ENCODE peak calls at places on chromosomes 13 and 19, in four cellular contexts. E, A, W and Y are unnamed samples.

GRCh38 chr13:97125051-97125809 is 96.9 kb upstream of the MBNL2 start:
- DNase-seq in E (peak), A (peak), W (no peak), Y (peak)

GRCh38 chr13:37995052-37995451 is 125.5 kb upstream of the TRPC4 start:
- DNase-seq in E (peak), A (no peak), W (no peak), Y (peak)

GRCh38 chr13:97256343-97256783 is 34.2 kb downstream of the MBNL2 start:
- DNase-seq in E (peak), A (no peak), W (no peak), Y (no peak)

GRCh38 chr19:5150331-5150901 is 181.5 kb downstream of the KDM4B start:
- DNase-seq in E (no peak), A (no peak), W (no peak), Y (no peak)

GRCh38 chr19:34231439-34231838 is 22.9 kb upstream of the GARRE1 start:
- DNase-seq in E (no peak), A (no peak), W (no peak), Y (no peak)

GRCh38 chr13:26961890-26962615 is 201.5 kb upstream of the GPR12 start:
- DNase-seq in E (no peak), A (no peak), W (no peak), Y (no peak)

GRCh38 chr19:460877-461609 is at the start of gene SHC2:
- DNase-seq in E (no peak), A (no peak), W (no peak), Y (peak)

GRCh38 chr19:56765107-56765506 is 75.4 kb downstream of the PEG3 start:
- DNase-seq in E (peak), A (peak), W (no peak), Y (no peak)

GRCh38 chr13:45873491-45874360 is 22.2 kb upstream of the SIAH3 start:
- DNase-seq in E (peak), A (no peak), W (no peak), Y (peak)

GRCh38 chr13:112657850-112658445 is 31.9 kb upstream of the ATP11A start:
- DNase-seq in E (peak), A (no peak), W (no peak), Y (no peak)

GRCh38 chr13:77859450-77859849 is 59.2 kb downstream of the EDNRB start:
- DNase-seq in E (no peak), A (no peak), W (no peak), Y (no peak)

GRCh38 chr13:113426591-113426986 is 26.7 kb downstream of the ADPRHL1 start:
- DNase-seq in E (no peak), A (no peak), W (peak), Y (peak)

GRCh38 chr19:21052902-21053301 is 29.1 kb upstream of the ZNF714 start:
- DNase-seq in E (no peak), A (no peak), W (no peak), Y (no peak)

GRCh38 chr19:46813570-46814358 is 25.4 kb upstream of the SLC1A5 start:
- DNase-seq in E (no peak), A (no peak), W (no peak), Y (no peak)

GRCh38 chr19:46862974-46863632 is 2.3 kb downstream of the ARHGAP35 start:
- DNase-seq in E (peak), A (peak), W (no peak), Y (no peak)

GRCh38 chr13:108346376-108346775 is 76.9 kb downstream of the TNFSF13B start:
- DNase-seq in E (peak), A (no peak), W (peak), Y (no peak)

GRCh38 chr19:47225746-47226425 is 5.1 kb downstream of the BBC3 start:
- DNase-seq in E (peak), A (peak), W (peak), Y (peak)

GRCh38 chr19:14318873-14319272 is 62.4 kb upstream of the ADGRE5 start:
- DNase-seq in E (peak), A (no peak), W (no peak), Y (peak)

GRCh38 chr19:38392707-38393308 is 4.3 kb downstream of the SPRED3 start:
- DNase-seq in E (peak), A (no peak), W (no peak), Y (no peak)

GRCh38 chr19:49126575-49126974 is 7.2 kb downstream of the PPFIA3 start:
- DNase-seq in E (no peak), A (no peak), W (no peak), Y (no peak)

GRCh38 chr19:49130325-49130724 is 11.0 kb downstream of the PPFIA3 start:
- DNase-seq in E (no peak), A (no peak), W (no peak), Y (no peak)

GRCh38 chr19:49128545-49129237 is 9.3 kb downstream of the PPFIA3 start:
- DNase-seq in E (no peak), A (no peak), W (no peak), Y (no peak)

GRCh38 chr19:49127674-49128544 is 8.6 kb downstream of the PPFIA3 start:
- DNase-seq in E (peak), A (peak), W (peak), Y (peak)

DNA sequence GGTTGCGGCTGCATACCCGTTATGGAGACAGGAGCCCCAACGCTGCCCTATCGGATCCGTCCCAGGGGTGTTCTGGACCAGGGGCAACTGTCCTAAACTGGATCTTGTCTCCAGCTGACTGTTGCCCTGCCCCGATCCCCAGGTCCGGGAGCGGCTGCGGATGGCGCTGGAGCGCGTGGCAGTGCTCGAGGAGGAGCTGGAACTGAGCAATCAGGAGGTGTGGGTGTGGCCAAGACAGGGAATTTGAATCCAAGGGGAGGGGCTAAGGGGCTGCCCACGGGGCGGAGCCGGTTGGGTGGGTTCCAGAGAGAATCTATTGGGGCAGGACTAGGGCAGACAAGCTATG is 9.9 kb downstream of the PPFIA3 start:
- DNase-seq in E (peak), A (no peak), W (no peak), Y (peak)
- H3K4me3 ChIP-seq in E (no peak), A (no peak), W (peak), Y (peak)

GRCh38 chr13:67221630-67222226 is 8.4 kb downstream of the PCDH9 start:
- DNase-seq in E (no peak), A (no peak), W (no peak), Y (no peak)

GRCh38 chr13:67223024-67223423 is 7.1 kb downstream of the PCDH9 start:
- DNase-seq in E (no peak), A (no peak), W (no peak), Y (no peak)

GRCh38 chr13:67225252-67226159 is 4.6 kb downstream of the PCDH9 start:
- DNase-seq in E (no peak), A (no peak), W (no peak), Y (peak)

GRCh38 chr13:67224148-67224846 is 5.8 kb downstream of the PCDH9 start:
- DNase-seq in E (peak), A (peak), W (peak), Y (peak)

GRCh38 chr13:67223742-67224141 is 6.4 kb downstream of the PCDH9 start:
- DNase-seq in E (no peak), A (no peak), W (no peak), Y (no peak)
- H3K4me3 ChIP-seq in E (no peak), A (peak), W (no peak), Y (no peak)

GRCh38 chr19:58097349-58097748 is 682 bp downstream of the ZSCAN18 start:
- DNase-seq in E (no peak), A (no peak), W (no peak), Y (no peak)
- H3K4me3 ChIP-seq in E (no peak), A (peak), W (peak), Y (peak)

GRCh38 chr19:2040647-2041435 is 10.2 kb downstream of the MKNK2 start:
- DNase-seq in E (no peak), A (no peak), W (no peak), Y (no peak)
- H3K4me3 ChIP-seq in E (no peak), A (peak), W (peak), Y (peak)

DNA sequence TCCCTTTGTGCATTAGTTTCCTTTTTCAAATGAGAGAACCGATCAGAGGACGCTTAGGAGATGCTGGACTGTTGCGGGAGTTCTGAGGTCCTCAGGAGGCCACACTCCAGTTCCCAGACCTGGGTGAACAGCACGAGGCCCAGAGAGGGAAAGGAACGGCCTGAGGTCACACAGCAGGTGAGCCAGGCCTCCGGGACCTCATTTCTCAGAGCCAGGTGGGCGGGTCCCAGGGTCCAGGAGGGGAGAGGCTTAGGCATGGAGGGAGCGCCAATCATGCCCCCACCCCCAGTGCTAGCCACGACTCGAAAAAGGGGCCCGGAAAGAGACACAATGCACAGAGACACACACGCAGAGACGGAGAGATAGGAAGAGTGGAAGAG is 1.8 kb downstream of the ELAVL3 start:
- DNase-seq in E (no peak), A (no peak), W (no peak), Y (no peak)
- H3K4me3 ChIP-seq in E (no peak), A (peak), W (no peak), Y (peak)

GRCh38 chr13:33351324-33351723 is 65.8 kb upstream of the STARD13 start:
- DNase-seq in E (no peak), A (no peak), W (no peak), Y (no peak)

GRCh38 chr13:33349314-33349995 is 63.9 kb upstream of the STARD13 start:
- DNase-seq in E (peak), A (no peak), W (no peak), Y (peak)

GRCh38 chr13:33348366-33348765 is 62.8 kb upstream of the STARD13 start:
- DNase-seq in E (no peak), A (no peak), W (no peak), Y (no peak)

GRCh38 chr13:33352023-33352422 is 66.5 kb upstream of the STARD13 start:
- DNase-seq in E (no peak), A (no peak), W (no peak), Y (no peak)

DNA sequence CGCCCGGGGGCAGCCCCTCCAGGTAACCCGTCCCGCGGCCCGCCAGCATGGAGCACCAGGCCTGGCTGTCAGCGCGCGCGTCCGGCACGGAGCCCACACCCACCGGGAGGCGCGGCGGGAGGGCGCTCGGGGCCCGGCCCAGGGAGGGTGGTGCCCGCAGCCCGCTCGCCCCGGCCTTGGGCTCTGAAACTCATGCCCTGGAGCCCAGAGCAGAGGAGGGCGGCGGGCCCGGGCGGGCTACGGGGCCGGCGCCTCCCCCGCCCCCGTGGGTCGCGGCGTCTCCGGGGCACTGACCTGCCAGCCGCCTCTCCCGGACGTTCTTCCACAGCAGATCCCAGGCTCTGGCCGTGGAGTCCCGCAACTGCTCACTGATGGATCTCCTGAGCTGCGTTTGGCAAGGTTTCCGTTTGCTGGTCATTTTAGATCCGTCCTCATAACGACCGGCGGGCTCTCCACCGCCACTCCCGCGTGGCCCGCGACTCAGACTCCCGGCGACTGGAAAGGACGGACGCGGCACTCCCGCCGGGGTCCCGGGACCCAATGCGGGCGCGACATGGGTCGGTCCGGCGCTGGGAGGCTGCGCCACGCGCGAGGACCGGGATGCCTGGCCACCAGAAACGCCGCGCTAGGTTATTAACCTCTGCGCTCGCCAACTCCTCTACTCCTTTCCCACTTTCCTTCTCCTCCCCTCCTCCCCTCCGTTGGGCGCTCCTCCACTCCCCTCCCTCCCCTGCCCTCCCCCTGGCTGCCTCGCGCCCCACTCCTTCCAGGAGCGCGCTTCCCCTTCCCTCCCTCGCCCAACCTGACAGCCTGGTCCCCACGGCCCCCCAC is 64.7 kb upstream of the STARD13 start:
- DNase-seq in E (peak), A (peak), W (no peak), Y (peak)
- H3K4me3 ChIP-seq in E (peak), A (peak), W (no peak), Y (peak)